ENCODE peak calls at places on chromosomes 12 and 14, in six cellular contexts. D is endothelial cell, E is left ventricle myocardium inferior, K is body of pancreas, F is IMR-90, R is heart right ventricle. U is an unnamed sample.

GRCh38 chr14:90093942-90094595 is 32.3 kb downstream of the KCNK13 start:
- DNase-seq in E (no peak), K (no peak), D (no peak), R (no peak), F (no peak), U (no peak)

GRCh38 chr12:124551268-124552144 is 15.9 kb downstream of the NCOR2 start:
- DNase-seq in E (peak), K (peak), F (peak), R (peak), D (peak), U (peak)

GRCh38 chr12:130688027-130688778 is 27.9 kb downstream of the RIMBP2 start:
- DNase-seq in R (no peak), D (no peak), F (no peak), K (no peak), E (no peak), U (no peak)

GRCh38 chr12:90211017-90211416 is 502.4 kb upstream of the ATP2B1 start:
- DNase-seq in R (no peak), D (no peak), E (no peak), F (peak), K (no peak), U (no peak)

GRCh38 chr12:78473136-78473535 is 391.4 kb upstream of the SYT1 start:
- DNase-seq in R (no peak), K (no peak), D (no peak), F (peak), E (no peak), U (no peak)

GRCh38 chr14:32087173-32087861 is 10.2 kb downstream of the ARHGAP5 start:
- DNase-seq in K (no peak), R (no peak), E (no peak), D (no peak), F (peak), U (no peak)

GRCh38 chr12:64457923-64458322 is 6.0 kb downstream of the TBK1 start:
- DNase-seq in K (no peak), E (no peak), D (no peak), R (no peak), F (no peak), U (no peak)

GRCh38 chr12:1869145-1869544 is 48.8 kb downstream of the LRTM2 start:
- DNase-seq in E (no peak), D (no peak), K (no peak), R (no peak), F (no peak), U (no peak)

GRCh38 chr14:53310412-53310811 is 157.3 kb upstream of the DDHD1 start:
- DNase-seq in R (no peak), E (no peak), K (no peak), F (no peak), D (no peak), U (no peak)

GRCh38 chr14:89139404-89140247 is 277.4 kb downstream of the FOXN3 start:
- DNase-seq in F (no peak), K (no peak), R (no peak), D (no peak), E (no peak), U (no peak)

GRCh38 chr12:108564724-108565123 is 2.3 kb downstream of the ISCU start:
- DNase-seq in K (no peak), D (no peak), F (no peak), R (no peak), E (no peak), U (no peak)

GRCh38 chr14:69664865-69665526 is 53.6 kb downstream of the SUSD6 start:
- DNase-seq in F (no peak), R (peak), K (peak), D (no peak), E (no peak), U (no peak)

GRCh38 chr14:88005050-88005481 is at the start of gene GPR65:
- DNase-seq in E (no peak), D (no peak), R (no peak), F (no peak), K (peak), U (no peak)

GRCh38 chr12:46818654-46819053 is 7.1 kb downstream of the SLC38A4 start:
- DNase-seq in E (no peak), D (no peak), F (no peak), R (no peak), K (no peak), U (no peak)

GRCh38 chr14:94780536-94781404 is 10.9 kb upstream of the GSC start:
- DNase-seq in R (no peak), D (no peak), E (no peak), F (no peak), K (no peak), U (no peak)

GRCh38 chr12:51413149-51413548 is 11.5 kb upstream of the SLC4A8 start:
- DNase-seq in R (no peak), D (no peak), F (no peak), K (no peak), E (no peak), U (no peak)

GRCh38 chr12:24764712-24765111 is 184.2 kb downstream of the BCAT1 start:
- DNase-seq in F (no peak), E (no peak), R (no peak), K (no peak), D (no peak), U (no peak)

GRCh38 chr14:90456551-90456950 is 59.7 kb downstream of the CALM1 start:
- DNase-seq in E (no peak), F (no peak), D (no peak), K (no peak), R (no peak), U (no peak)

GRCh38 chr12:57239587-57240068 is 10.1 kb downstream of the SHMT2 start:
- DNase-seq in F (no peak), K (no peak), R (no peak), E (no peak), D (no peak), U (no peak)

GRCh38 chr12:129961111-129961510 is 57.3 kb upstream of the TMEM132D start:
- DNase-seq in R (no peak), K (no peak), F (no peak), D (no peak), E (no peak), U (no peak)

GRCh38 chr14:54399560-54399959 is 2.8 kb downstream of the CDKN3 start:
- DNase-seq in K (no peak), F (no peak), R (no peak), D (no peak), E (no peak), U (no peak)

GRCh38 chr14:74638970-74639369 is 26.9 kb upstream of the LTBP2 start:
- DNase-seq in K (no peak), E (no peak), F (no peak), R (no peak), D (no peak), U (no peak)

GRCh38 chr12:102885043-102885932 is 31.8 kb downstream of the PAH start:
- DNase-seq in R (no peak), F (no peak), D (no peak), E (no peak), K (peak), U (no peak)

GRCh38 chr12:107537464-107538119 is 148.0 kb upstream of the PWP1 start:
- DNase-seq in K (no peak), F (no peak), R (no peak), E (no peak), D (no peak), U (no peak)

GRCh38 chr12:5395443-5396401 is 36.2 kb upstream of the NTF3 start:
- DNase-seq in E (no peak), F (no peak), D (no peak), K (no peak), R (no peak), U (no peak)

GRCh38 chr14:68784298-68784910 is 8.5 kb downstream of the ZFP36L1 start:
- DNase-seq in D (no peak), E (no peak), F (no peak), R (no peak), K (peak), U (peak)

GRCh38 chr14:53367631-53368030 is 214.5 kb upstream of the DDHD1 start:
- DNase-seq in K (no peak), F (peak), E (no peak), R (peak), D (no peak), U (no peak)

GRCh38 chr14:33589334-33589733 is 361.5 kb downstream of the EGLN3 start:
- DNase-seq in R (no peak), K (peak), F (peak), E (no peak), D (no peak), U (no peak)

GRCh38 chr12:65074932-65075331 is 46.2 kb downstream of the WIF1 start:
- DNase-seq in R (no peak), F (no peak), D (no peak), E (no peak), K (no peak), U (no peak)

GRCh38 chr12:112965643-112966042 is 12.7 kb upstream of the OAS2 start:
- DNase-seq in K (no peak), D (no peak), F (no peak), E (no peak), R (no peak), U (no peak)

GRCh38 chr12:572532-572899 is 90.7 kb downstream of the NINJ2 start:
- DNase-seq in K (no peak), E (no peak), D (no peak), R (no peak), F (peak), U (no peak)

GRCh38 chr12:53224268-53224896 is 7.6 kb downstream of the RARG start:
- DNase-seq in D (no peak), R (no peak), K (peak), E (no peak), F (no peak), U (no peak)

GRCh38 chr12:120639771-120640721 is at the start of gene CABP1:
- DNase-seq in F (no peak), E (no peak), K (peak), D (peak), R (no peak), U (no peak)

GRCh38 chr12:3288690-3289089 is 202.3 kb upstream of the PRMT8 start:
- DNase-seq in E (no peak), F (no peak), D (no peak), R (no peak), K (no peak), U (no peak)

GRCh38 chr12:85237320-85237719 is 42.7 kb upstream of the ALX1 start:
- DNase-seq in F (no peak), D (no peak), E (no peak), R (no peak), K (no peak), U (no peak)

GRCh38 chr12:65536876-65537661 is 258.6 kb downstream of the MSRB3 start:
- DNase-seq in D (no peak), K (peak), R (peak), E (no peak), F (peak), U (no peak)

GRCh38 chr12:105377077-105377476 is 46.6 kb downstream of the C12orf75 start:
- DNase-seq in R (no peak), K (no peak), D (no peak), E (no peak), F (no peak), U (no peak)

GRCh38 chr12:105382771-105383632 is 52.5 kb downstream of the C12orf75 start:
- DNase-seq in F (peak), K (peak), D (peak), E (no peak), R (peak), U (no peak)

GRCh38 chr12:105384220-105384619 is 53.7 kb downstream of the C12orf75 start:
- DNase-seq in D (no peak), R (no peak), E (no peak), K (no peak), F (no peak), U (no peak)

GRCh38 chr12:105378821-105379400 is 48.4 kb downstream of the C12orf75 start:
- DNase-seq in K (no peak), F (no peak), R (no peak), E (no peak), D (peak), U (peak)
- TF ChIP-seq CTCF in K (no peak), F (peak), R (no peak), E (no peak), D (peak), U (no peak)

GRCh38 chr14:30518867-30519266 is 40.1 kb upstream of the G2E3 start:
- DNase-seq in K (no peak), F (no peak), D (no peak), E (no peak), R (no peak), U (no peak)

GRCh38 chr14:30527196-30527595 is 31.8 kb upstream of the G2E3 start:
- DNase-seq in E (no peak), R (no peak), F (no peak), K (no peak), D (no peak), U (no peak)

GRCh38 chr14:30519961-30520360 is 39.0 kb upstream of the G2E3 start:
- DNase-seq in F (no peak), K (no peak), E (no peak), D (no peak), R (no peak), U (no peak)

GRCh38 chr14:30525833-30526232 is 33.1 kb upstream of the G2E3 start:
- DNase-seq in R (no peak), F (peak), K (no peak), D (no peak), E (no peak), U (no peak)

GRCh38 chr14:30521899-30522736 is 36.8 kb upstream of the G2E3 start:
- DNase-seq in R (no peak), K (no peak), F (peak), D (no peak), E (no peak), U (no peak)
- TF ChIP-seq CTCF in R (peak), K (peak), F (peak), D (peak), E (peak), U (peak)

GRCh38 chr12:12890815-12891645 is at the start of gene GPRC5A:
- DNase-seq in E (peak), R (peak), F (peak), K (peak), D (peak), U (peak)

GRCh38 chr12:12891646-12892355 is 439 bp downstream of the GPRC5A start:
- DNase-seq in R (no peak), K (no peak), D (no peak), F (no peak), E (no peak), U (no peak)

GRCh38 chr12:12893438-12893837 is 2.1 kb downstream of the GPRC5A start:
- DNase-seq in D (no peak), E (no peak), F (no peak), R (no peak), K (no peak), U (no peak)

GRCh38 chr12:12890492-12890814 is 909 bp upstream of the GPRC5A start:
- DNase-seq in R (no peak), D (no peak), E (no peak), K (peak), F (peak), U (no peak)

DNA sequence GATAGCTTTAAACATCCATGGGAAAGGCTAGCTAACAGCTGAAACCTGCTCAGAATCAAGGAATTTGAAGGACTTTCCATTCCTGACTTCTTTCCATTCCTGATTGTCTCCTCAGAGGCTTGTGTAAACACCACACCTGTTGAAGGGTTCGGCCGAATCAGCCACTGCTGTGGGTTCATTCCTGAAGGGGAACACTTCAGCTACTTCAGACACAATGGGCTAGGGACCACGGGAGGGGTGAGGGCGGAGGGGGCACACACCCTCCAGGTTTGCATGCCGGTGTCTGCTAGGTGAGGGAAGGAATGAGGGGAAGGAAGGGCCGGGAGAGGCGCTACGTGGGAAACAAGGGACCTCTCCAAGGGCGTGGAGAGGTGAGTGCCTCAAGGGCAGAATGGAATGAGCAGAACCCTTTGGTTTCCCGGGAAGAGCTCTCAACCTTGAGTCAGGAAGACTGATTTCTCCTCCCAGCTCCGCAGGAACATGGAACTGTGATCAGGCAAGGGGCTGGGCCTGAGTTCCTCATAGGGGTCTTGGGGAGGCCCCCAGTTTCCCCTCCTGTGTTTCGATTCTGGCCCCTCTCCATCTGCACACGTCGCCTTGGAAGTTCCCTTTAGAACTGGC is 1.4 kb downstream of the GPRC5A start:
- DNase-seq in E (no peak), R (no peak), K (no peak), F (no peak), D (no peak), U (no peak)
- TF ChIP-seq CTCF in E (no peak), R (no peak), K (no peak), F (no peak), D (no peak), U (no peak)

DNA sequence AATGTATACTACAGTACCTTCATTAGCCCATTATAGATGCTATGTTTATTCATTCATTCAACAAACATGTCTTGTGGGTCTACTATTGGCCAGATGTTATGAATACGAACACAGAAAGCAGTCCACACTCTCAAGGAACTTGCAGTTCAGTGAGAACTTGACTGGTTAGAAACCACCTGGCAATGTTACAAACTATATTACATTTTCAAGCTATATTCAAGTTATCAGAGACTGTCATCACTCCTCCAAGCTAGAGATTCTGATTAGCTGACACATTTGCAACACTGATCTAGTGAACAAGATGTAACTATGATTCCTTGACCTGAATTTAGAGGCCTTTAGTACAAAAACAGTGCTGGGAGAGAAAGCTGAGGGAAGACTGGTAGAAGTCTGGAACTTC is 170.7 kb upstream of the EEA1 start:
- DNase-seq in F (no peak), D (no peak), R (no peak), E (no peak), K (no peak), U (no peak)
- TF ChIP-seq CTCF in F (no peak), D (no peak), R (no peak), E (no peak), K (no peak), U (no peak)

GRCh38 chr14:100135784-100136183 is 23.7 kb downstream of the DEGS2 start:
- DNase-seq in R (no peak), D (no peak), K (no peak), F (no peak), E (no peak), U (no peak)
- TF ChIP-seq CTCF in R (no peak), D (no peak), K (no peak), F (no peak), E (no peak), U (no peak)

GRCh38 chr14:56290195-56290594 is 172.0 kb downstream of the PELI2 start:
- DNase-seq in R (no peak), E (no peak), K (no peak), D (no peak), F (no peak), U (no peak)

GRCh38 chr14:56297449-56297848 is 179.2 kb downstream of the PELI2 start:
- DNase-seq in F (no peak), D (no peak), R (no peak), E (no peak), K (no peak), U (no peak)

GRCh38 chr14:56293506-56293905 is 175.3 kb downstream of the PELI2 start:
- DNase-seq in F (no peak), K (no peak), R (no peak), E (no peak), D (no peak), U (no peak)

GRCh38 chr14:56295743-56296142 is 177.5 kb downstream of the PELI2 start:
- DNase-seq in E (no peak), D (no peak), F (no peak), K (no peak), R (no peak), U (no peak)

DNA sequence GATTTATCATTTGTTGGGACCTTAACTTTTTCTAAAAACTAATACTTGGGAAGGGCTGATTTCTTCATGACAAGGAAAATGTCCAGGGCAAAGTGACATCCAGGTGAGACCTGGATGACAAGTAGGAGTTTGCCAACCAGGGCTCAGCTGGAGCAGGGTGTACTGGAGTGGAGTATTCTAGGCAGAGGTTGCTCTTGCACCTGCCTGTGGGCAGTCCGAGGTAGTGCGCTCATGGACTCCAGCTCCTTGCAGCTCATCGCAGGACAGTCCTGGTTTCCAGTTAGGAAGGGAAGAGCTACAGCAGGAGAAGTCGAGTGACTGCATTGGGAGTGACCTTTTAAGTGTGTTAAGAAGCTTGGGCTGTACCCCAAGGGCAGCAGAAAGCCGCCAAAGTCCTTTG is 175.9 kb downstream of the PELI2 start:
- DNase-seq in R (no peak), E (no peak), K (peak), F (no peak), D (no peak), U (no peak)
- TF ChIP-seq CTCF in R (no peak), E (no peak), K (no peak), F (peak), D (no peak), U (no peak)

DNA sequence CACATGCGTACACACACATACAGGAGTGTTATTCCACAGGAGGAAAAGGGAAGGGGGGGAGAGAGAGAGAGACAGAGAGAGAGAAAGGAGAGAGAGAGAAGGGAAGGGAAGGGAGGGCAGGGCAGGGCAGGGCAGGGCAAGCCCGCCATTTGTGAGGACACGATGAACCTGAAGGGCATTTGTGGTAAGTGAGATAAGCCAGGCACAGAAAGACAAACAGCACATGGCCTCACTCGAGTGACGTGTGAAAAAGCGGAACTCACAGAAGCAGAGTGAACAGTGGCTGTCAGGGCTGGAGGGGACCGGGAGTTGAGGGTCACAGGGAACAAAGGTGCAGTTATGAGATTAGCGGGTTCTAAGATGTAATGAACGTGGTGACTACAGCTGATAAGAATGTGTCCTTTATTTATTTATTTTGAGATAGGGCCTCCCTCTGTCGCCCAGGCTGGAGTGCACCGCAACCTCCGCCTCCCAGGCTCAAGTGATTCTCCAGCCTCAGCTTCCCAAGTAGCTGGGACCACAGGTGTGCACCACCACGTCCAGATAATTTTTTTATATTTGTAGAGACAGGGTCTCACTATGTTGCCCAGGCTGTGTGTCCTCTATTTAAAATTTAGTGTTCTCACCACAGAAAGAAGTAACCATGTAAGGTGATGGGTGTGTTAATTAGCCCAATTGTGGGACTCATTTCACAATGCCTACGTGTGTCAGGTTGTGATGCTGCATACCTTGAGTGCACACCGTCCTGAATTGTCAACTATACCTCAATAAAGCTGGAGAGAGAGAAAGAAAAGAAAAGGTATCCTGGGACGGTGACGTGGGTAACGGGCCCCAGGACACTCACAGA is 18.7 kb upstream of the FBRSL1 start:
- DNase-seq in K (peak), E (no peak), R (no peak), D (no peak), F (no peak), U (no peak)
- TF ChIP-seq CTCF in K (no peak), E (no peak), R (no peak), D (no peak), F (no peak), U (no peak)

GRCh38 chr12:121776190-121777098 is 17.0 kb downstream of the RHOF start:
- DNase-seq in F (peak), K (peak), D (peak), E (peak), R (peak), U (peak)
- TF ChIP-seq CTCF in F (peak), K (peak), D (peak), E (peak), R (peak), U (peak)

U was measured in testis.